ENCODE peak calls at places on chromosomes 5 and 9, in four cellular contexts. One of them, this sample, is unnamed.

GRCh38 chr5:6712136-6712581 is 1.1 kb upstream of the TENT4A start:
- DNase-seq in A549: peak; percentile 66
- DNase-seq in cardiac fibroblast: peak; percentile 77
- DNase-seq in stimulated activated CD4-positive, alpha-beta T cell treated with anti-CD3 and anti-CD28 coated beads, Interleukin-1b, Interleukin-23, amount 100 ng/mL, for 48 hours: peak; percentile 54
- DNase-seq in this sample: peak; percentile 53

GRCh38 chr9:75953218-75953617 is 62.7 kb downstream of the PCSK5 start:
- DNase-seq in A549: peak; percentile 59
- DNase-seq in stimulated activated CD4-positive, alpha-beta T cell treated with anti-CD3 and anti-CD28 coated beads, Interleukin-1b, Interleukin-23, amount 100 ng/mL, for 48 hours: no peak
- DNase-seq in cardiac fibroblast: peak; percentile 16
- DNase-seq in this sample: no peak

GRCh38 chr9:37968228-37968672 is 64.3 kb upstream of the SLC25A51 start:
- DNase-seq in stimulated activated CD4-positive, alpha-beta T cell treated with anti-CD3 and anti-CD28 coated beads, Interleukin-1b, Interleukin-23, amount 100 ng/mL, for 48 hours: no peak
- DNase-seq in cardiac fibroblast: peak; percentile 88
- DNase-seq in A549: peak; percentile 73
- DNase-seq in this sample: peak; percentile 32

GRCh38 chr5:128913551-128913950 is 51.7 kb upstream of the SLC27A6 start:
- DNase-seq in A549: no peak
- DNase-seq in stimulated activated CD4-positive, alpha-beta T cell treated with anti-CD3 and anti-CD28 coated beads, Interleukin-1b, Interleukin-23, amount 100 ng/mL, for 48 hours: no peak
- DNase-seq in cardiac fibroblast: no peak
- DNase-seq in this sample: no peak

GRCh38 chr5:95835682-95836405 is 13.3 kb upstream of the GLRX start:
- DNase-seq in cardiac fibroblast: peak; percentile 32
- DNase-seq in stimulated activated CD4-positive, alpha-beta T cell treated with anti-CD3 and anti-CD28 coated beads, Interleukin-1b, Interleukin-23, amount 100 ng/mL, for 48 hours: no peak
- DNase-seq in A549: no peak
- DNase-seq in this sample: no peak

GRCh38 chr5:161286066-161286655 is 260.4 kb downstream of the GABRB2 start:
- DNase-seq in stimulated activated CD4-positive, alpha-beta T cell treated with anti-CD3 and anti-CD28 coated beads, Interleukin-1b, Interleukin-23, amount 100 ng/mL, for 48 hours: no peak
- DNase-seq in A549: no peak
- DNase-seq in cardiac fibroblast: no peak
- DNase-seq in this sample: no peak

GRCh38 chr5:94711785-94712184 is 93.3 kb downstream of the SLF1 start:
- DNase-seq in A549: no peak
- DNase-seq in cardiac fibroblast: no peak
- DNase-seq in stimulated activated CD4-positive, alpha-beta T cell treated with anti-CD3 and anti-CD28 coated beads, Interleukin-1b, Interleukin-23, amount 100 ng/mL, for 48 hours: no peak
- DNase-seq in this sample: no peak

GRCh38 chr5:134937547-134937946 is 30.2 kb upstream of the CATSPER3 start:
- DNase-seq in cardiac fibroblast: no peak
- DNase-seq in stimulated activated CD4-positive, alpha-beta T cell treated with anti-CD3 and anti-CD28 coated beads, Interleukin-1b, Interleukin-23, amount 100 ng/mL, for 48 hours: no peak
- DNase-seq in A549: no peak
- DNase-seq in this sample: no peak

GRCh38 chr5:61334224-61335196 is 2.5 kb downstream of the ZSWIM6 start:
- DNase-seq in A549: no peak
- DNase-seq in cardiac fibroblast: peak; percentile 48
- DNase-seq in stimulated activated CD4-positive, alpha-beta T cell treated with anti-CD3 and anti-CD28 coated beads, Interleukin-1b, Interleukin-23, amount 100 ng/mL, for 48 hours: no peak
- DNase-seq in this sample: peak; percentile 24

GRCh38 chr5:106408141-106408540 is 1262.6 kb downstream of the EFNA5 start:
- DNase-seq in cardiac fibroblast: peak; percentile 33
- DNase-seq in A549: no peak
- DNase-seq in stimulated activated CD4-positive, alpha-beta T cell treated with anti-CD3 and anti-CD28 coated beads, Interleukin-1b, Interleukin-23, amount 100 ng/mL, for 48 hours: no peak
- DNase-seq in this sample: no peak

GRCh38 chr5:32645246-32645645 is 59.9 kb downstream of the SUB1 start:
- DNase-seq in stimulated activated CD4-positive, alpha-beta T cell treated with anti-CD3 and anti-CD28 coated beads, Interleukin-1b, Interleukin-23, amount 100 ng/mL, for 48 hours: no peak
- DNase-seq in cardiac fibroblast: peak; percentile 74
- DNase-seq in A549: no peak
- DNase-seq in this sample: no peak

GRCh38 chr5:124706729-124707361 is 39.6 kb downstream of the ZNF608 start:
- DNase-seq in A549: no peak
- DNase-seq in cardiac fibroblast: peak; percentile 5
- DNase-seq in stimulated activated CD4-positive, alpha-beta T cell treated with anti-CD3 and anti-CD28 coated beads, Interleukin-1b, Interleukin-23, amount 100 ng/mL, for 48 hours: no peak
- DNase-seq in this sample: peak; percentile 27

GRCh38 chr5:57338068-57338848 is 144.4 kb downstream of the ACTBL2 start:
- DNase-seq in A549: peak; percentile 74
- DNase-seq in cardiac fibroblast: peak; percentile 55
- DNase-seq in stimulated activated CD4-positive, alpha-beta T cell treated with anti-CD3 and anti-CD28 coated beads, Interleukin-1b, Interleukin-23, amount 100 ng/mL, for 48 hours: peak; percentile 2
- DNase-seq in this sample: no peak

GRCh38 chr5:160197341-160198147 is 31.8 kb upstream of the FABP6 start:
- DNase-seq in cardiac fibroblast: peak; percentile 61
- DNase-seq in A549: no peak
- DNase-seq in stimulated activated CD4-positive, alpha-beta T cell treated with anti-CD3 and anti-CD28 coated beads, Interleukin-1b, Interleukin-23, amount 100 ng/mL, for 48 hours: no peak
- DNase-seq in this sample: no peak